ENCODE peak calls at places on chromosomes 12 and 14, in nine cellular contexts. R, D, C, E, L, Z, S, N and H are unnamed samples.

GRCh38 chr12:123058980-123059379 is 78.5 kb downstream of the ARL6IP4 start:
- DNase-seq in N (no peak), D (no peak), C (no peak), S (no peak), E (peak; percentile 68), Z (no peak), L (no peak), R (no peak), H (no peak)

GRCh38 chr12:124411291-124411878 is 116.5 kb downstream of the RFLNA start:
- DNase-seq in Z (peak; percentile 96), S (peak; percentile 72), R (no peak), L (peak; percentile 43), C (no peak), D (peak; percentile 71), N (peak; percentile 82), E (peak; percentile 81), H (no peak)

GRCh38 chr12:78229491-78230209 is 399.0 kb downstream of the NAV3 start:
- DNase-seq in N (no peak), C (no peak), Z (no peak), S (peak; percentile 51), L (peak; percentile 60), E (peak; percentile 66), D (peak; percentile 87), R (peak; percentile 60), H (no peak)

GRCh38 chr14:100534528-100535286 is 52.5 kb downstream of the BEGAIN start:
- DNase-seq in R (no peak), C (peak; percentile 71), S (no peak), D (peak; percentile 61), L (peak; percentile 48), E (peak; percentile 67), Z (peak; percentile 53), N (peak; percentile 2), H (no peak)

GRCh38 chr14:22847661-22848341 is 11.4 kb downstream of the MMP14 start:
- DNase-seq in L (peak; percentile 39), R (no peak), C (no peak), Z (peak; percentile 73), N (no peak), E (no peak), D (peak; percentile 57), S (peak; percentile 53), H (no peak)

GRCh38 chr12:15770581-15770980 is 18.6 kb downstream of the EPS8 start:
- DNase-seq in L (no peak), C (no peak), R (no peak), S (no peak), N (no peak), D (no peak), Z (no peak), E (no peak), H (no peak)

GRCh38 chr12:121764808-121765207 is 28.7 kb downstream of the RHOF start:
- DNase-seq in Z (no peak), C (no peak), E (no peak), N (no peak), R (no peak), L (no peak), S (no peak), D (no peak), H (no peak)

GRCh38 chr12:15720299-15720698 is 68.9 kb downstream of the EPS8 start:
- DNase-seq in E (no peak), Z (no peak), N (no peak), D (no peak), L (no peak), C (no peak), S (no peak), R (no peak), H (no peak)

GRCh38 chr12:93763746-93764147 is 86.6 kb downstream of the CRADD start:
- DNase-seq in R (no peak), N (no peak), E (no peak), S (no peak), Z (no peak), C (no peak), L (peak; percentile 31), D (no peak), H (no peak)

GRCh38 chr12:119802472-119802871 is 74.6 kb downstream of the CIT start:
- DNase-seq in E (peak; percentile 36), R (no peak), Z (peak; percentile 73), S (peak; percentile 53), D (no peak), N (peak; percentile 67), C (no peak), L (peak; percentile 17), H (no peak)

GRCh38 chr12:57474430-57474829 is 5.2 kb downstream of the ARHGAP9 start:
- DNase-seq in N (no peak), R (no peak), S (no peak), C (peak; percentile 55), Z (no peak), E (no peak), D (no peak), L (no peak), H (no peak)

GRCh38 chr12:57474862-57475261 is 4.8 kb downstream of the ARHGAP9 start:
- DNase-seq in E (no peak), L (no peak), N (no peak), R (no peak), S (no peak), D (no peak), C (peak; percentile 43), Z (no peak), H (no peak)

GRCh38 chr12:57473886-57474285 is 5.8 kb downstream of the ARHGAP9 start:
- DNase-seq in Z (no peak), N (no peak), S (no peak), R (no peak), D (no peak), C (peak; percentile 22), L (no peak), E (no peak), H (no peak)

GRCh38 chr12:57476162-57476992 is 3.3 kb downstream of the ARHGAP9 start:
- DNase-seq in N (no peak), D (peak; percentile 85), S (no peak), Z (no peak), L (no peak), E (peak; percentile 40), R (peak; percentile 72), C (peak; percentile 61), H (no peak)

DNA sequence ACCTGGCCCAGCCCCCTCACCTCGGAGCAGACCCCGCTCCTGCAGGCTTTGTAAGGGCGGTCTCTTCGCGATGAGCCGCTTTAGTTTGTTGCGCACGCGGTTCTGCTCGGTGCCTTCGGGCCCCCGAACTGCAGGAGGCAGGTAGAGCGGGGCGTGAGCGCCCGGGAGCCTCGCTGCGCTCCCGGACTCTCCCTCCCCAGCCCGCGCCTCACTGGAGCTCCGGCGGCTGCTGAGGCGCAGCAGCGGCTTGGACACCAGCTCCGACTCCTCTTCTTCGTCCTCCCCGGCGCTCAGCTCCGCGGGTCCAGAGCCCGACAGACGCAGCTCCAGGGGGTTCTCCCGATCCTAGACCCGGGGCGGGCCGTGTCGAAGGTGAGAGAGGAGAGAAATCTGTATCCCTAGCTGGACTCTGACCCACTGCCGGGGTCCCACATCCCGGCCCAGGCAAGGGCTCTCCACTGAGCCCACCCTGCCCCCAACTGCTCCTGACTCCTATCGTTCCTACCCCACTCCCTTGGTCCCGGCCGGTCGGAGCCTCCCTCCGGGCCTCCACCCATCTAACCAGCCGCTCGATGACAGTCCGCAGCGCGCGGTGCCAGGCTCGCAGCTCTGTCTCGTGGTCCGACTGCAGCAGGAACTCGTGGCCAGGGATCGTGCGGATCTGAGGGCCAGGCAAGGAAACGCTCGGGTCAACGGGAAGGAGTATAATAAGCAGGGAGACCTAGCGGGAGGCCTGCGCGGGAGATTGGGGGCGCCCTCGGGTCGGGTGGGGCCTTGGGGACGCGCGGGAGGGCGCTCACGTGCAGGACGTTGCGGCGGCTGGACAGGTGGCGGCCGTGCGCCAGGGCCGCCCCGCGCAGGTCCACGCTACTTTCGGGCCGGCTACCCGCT is 4.2 kb downstream of the ARHGAP9 start:
- DNase-seq in C (peak; percentile 79), R (no peak), N (no peak), Z (peak; percentile 79), L (peak; percentile 68), E (peak; percentile 66), S (peak; percentile 64), D (peak; percentile 87), H (no peak)
- H3K4me3 ChIP-seq in C (peak overlapping the region; percentile 39), R (peak overlapping the region; percentile 76), N (peak overlapping the region; percentile 26), Z (peak overlapping the region; percentile 27), L (peak overlapping the region; percentile 49), E (peak overlapping the region; percentile 61), S (peak overlapping the region; percentile 61), D (peak overlapping the region; percentile 69), H (no peak overlapping the region)

GRCh38 chr12:116067892-116068291 is 209.6 kb downstream of the MED13L start:
- DNase-seq in E (no peak), D (no peak), Z (no peak), N (no peak), R (no peak), C (no peak), L (no peak), S (no peak), H (no peak)

GRCh38 chr12:116068853-116069252 is 208.6 kb downstream of the MED13L start:
- DNase-seq in N (no peak), L (no peak), R (no peak), S (no peak), D (no peak), C (no peak), E (no peak), Z (no peak), H (no peak)

GRCh38 chr12:116068371-116068770 is 209.1 kb downstream of the MED13L start:
- DNase-seq in D (no peak), R (no peak), S (no peak), Z (no peak), L (no peak), C (no peak), E (no peak), N (no peak), H (no peak)

GRCh38 chr12:116070420-116070819 is 207.1 kb downstream of the MED13L start:
- DNase-seq in S (no peak), Z (no peak), N (no peak), C (no peak), L (no peak), E (no peak), D (no peak), R (no peak), H (no peak)

GRCh38 chr12:116069943-116070342 is 207.6 kb downstream of the MED13L start:
- DNase-seq in C (no peak), L (no peak), N (no peak), E (no peak), D (no peak), Z (no peak), R (no peak), S (no peak), H (no peak)
- H3K4me1 ChIP-seq in C (no peaks in the 10 kb centered on the region), L (peaks cover 7% of the 10 kb centered on the region), N (peaks cover 6% of the 10 kb centered on the region), E (peaks cover 5% of the 10 kb centered on the region), D (no peaks in the 10 kb centered on the region), Z (peaks cover 31% of the 10 kb centered on the region), R (no peaks in the 10 kb centered on the region), S (peaks cover 10% of the 10 kb centered on the region), H (peaks cover 31% of the 10 kb centered on the region)

DNA sequence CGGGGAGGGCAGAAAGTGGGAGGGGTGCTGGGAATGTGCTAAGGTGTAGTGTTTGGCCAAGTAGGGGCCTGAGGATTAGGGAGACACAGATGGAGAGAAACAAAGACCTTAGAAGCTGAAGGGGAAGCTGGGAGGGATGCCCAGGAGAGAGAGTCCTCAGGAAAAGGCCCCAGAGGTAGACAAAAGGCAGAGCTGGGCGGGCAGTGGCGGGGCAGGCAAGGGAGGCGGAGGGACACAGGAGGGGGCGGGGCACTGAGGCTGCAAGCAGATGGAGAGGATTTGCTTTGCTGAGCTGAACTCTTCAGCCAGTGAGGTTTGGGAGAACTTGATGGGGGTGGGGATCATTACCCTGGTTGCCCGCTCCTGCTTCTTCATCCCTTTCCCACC is 2.8 kb downstream of the PTMS start:
- DNase-seq in E (peak; percentile 82), Z (peak; percentile 88), R (no peak), S (peak; percentile 72), N (peak; percentile 58), D (peak; percentile 96), C (no peak), L (peak; percentile 96), H (no peak)
- H3K4me3 ChIP-seq in E (no peak overlapping the region), Z (peak overlapping the region; percentile 61), R (no peak overlapping the region), S (peak overlapping the region; percentile 63), N (no peak overlapping the region), D (peak overlapping the region; percentile 94), C (no peak overlapping the region), L (peak overlapping the region; percentile 100), H (no peak overlapping the region)

GRCh38 chr14:48703728-48704467 is 882.3 kb downstream of the RPS29 start:
- DNase-seq in C (no peak), Z (no peak), S (no peak), N (peak; percentile 15), R (no peak), D (no peak), E (no peak), L (no peak), H (no peak)
- H3K4me1 ChIP-seq in C (no peaks in the 10 kb centered on the region), Z (no peaks in the 10 kb centered on the region), S (no peaks in the 10 kb centered on the region), N (no peaks in the 10 kb centered on the region), R (no peaks in the 10 kb centered on the region), D (no peaks in the 10 kb centered on the region), E (no peaks in the 10 kb centered on the region), L (no peaks in the 10 kb centered on the region), H (peaks cover 3% of the 10 kb centered on the region)